ENCODE peak calls at places on chromosomes 5 and 9, in four cellular contexts. H, M, W and R are unnamed samples.

GRCh38 chr9:136564379-136564988 is 18.6 kb upstream of the NOTCH1 start:
- DNase-seq in H (no peak), M (peak), W (peak), R (no peak)

GRCh38 chr5:42108468-42108867 is 183.4 kb downstream of the FBXO4 start:
- DNase-seq in H (peak), M (no peak), W (no peak), R (no peak)

GRCh38 chr5:142984016-142984415 is 213.8 kb downstream of the ARHGAP26 start:
- DNase-seq in H (no peak), M (no peak), W (no peak), R (no peak)

GRCh38 chr5:28408186-28408585 is 1369.8 kb upstream of the CDH9 start:
- DNase-seq in H (no peak), M (no peak), W (no peak), R (peak)

GRCh38 chr5:60514152-60514551 is 185.8 kb downstream of the DEPDC1B start:
- DNase-seq in H (no peak), M (no peak), W (no peak), R (no peak)

GRCh38 chr9:126319651-126320050 is 7.0 kb upstream of the MVB12B start:
- DNase-seq in H (peak), M (no peak), W (no peak), R (no peak)

GRCh38 chr5:53350991-53351770 is 129.2 kb upstream of the FST start:
- DNase-seq in H (no peak), M (no peak), W (peak), R (no peak)

GRCh38 chr9:118094387-118094786 is 390.2 kb downstream of the TLR4 start:
- DNase-seq in H (no peak), M (no peak), W (no peak), R (no peak)

GRCh38 chr5:134177197-134178171 is 734 bp upstream of the SKP1 start:
- DNase-seq in H (peak), M (peak), W (peak), R (peak)

GRCh38 chr5:139789116-139789844 is 6.3 kb upstream of the PSD2 start:
- DNase-seq in H (no peak), M (no peak), W (no peak), R (no peak)

GRCh38 chr5:116632890-116633289 is 58.3 kb upstream of the SEMA6A start:
- DNase-seq in H (no peak), M (no peak), W (no peak), R (no peak)

GRCh38 chr5:5424736-5425135 is 2.3 kb downstream of the ICE1 start:
- DNase-seq in H (no peak), M (no peak), W (peak), R (no peak)

GRCh38 chr9:12785251-12785880 is 10.5 kb downstream of the LURAP1L start:
- DNase-seq in H (no peak), M (no peak), W (peak), R (no peak)

GRCh38 chr9:129490583-129491485 is 130.1 kb downstream of the C9orf50 start:
- DNase-seq in H (no peak), M (no peak), W (peak), R (no peak)

GRCh38 chr5:106640511-106640910 is 1030.2 kb downstream of the EFNA5 start:
- DNase-seq in H (no peak), M (no peak), W (no peak), R (no peak)

GRCh38 chr5:168947212-168947868 is 353.6 kb downstream of the SLIT3 start:
- DNase-seq in H (peak), M (no peak), W (peak), R (peak)

GRCh38 chr5:138033275-138033808 is 463 bp upstream of the FAM13B start:
- DNase-seq in H (no peak), M (no peak), W (no peak), R (no peak)

GRCh38 chr9:34451545-34451944 is 6.8 kb downstream of the FAM219A start:
- DNase-seq in H (no peak), M (no peak), W (peak), R (no peak)

GRCh38 chr9:88976186-88976887 is 14.9 kb upstream of the S1PR3 start:
- DNase-seq in H (no peak), M (no peak), W (no peak), R (no peak)

GRCh38 chr9:114049453-114050225 is 28.5 kb downstream of the AMBP start:
- DNase-seq in H (no peak), M (no peak), W (no peak), R (no peak)

GRCh38 chr9:84070590-84070989 is 90.0 kb downstream of the RMI1 start:
- DNase-seq in H (no peak), M (no peak), W (peak), R (peak)

GRCh38 chr5:167835146-167835545 is 456.3 kb upstream of the WWC1 start:
- DNase-seq in H (no peak), M (no peak), W (no peak), R (no peak)

GRCh38 chr5:139210585-139210984 is 12.4 kb upstream of the SIL1 start:
- DNase-seq in H (no peak), M (no peak), W (no peak), R (no peak)

GRCh38 chr5:57408285-57408684 is 74.3 kb downstream of the ACTBL2 start:
- DNase-seq in H (no peak), M (no peak), W (no peak), R (no peak)

GRCh38 chr9:135743546-135744332 is 41.8 kb downstream of the KCNT1 start:
- DNase-seq in H (no peak), M (no peak), W (no peak), R (no peak)

GRCh38 chr9:35798658-35799366 is 7.4 kb downstream of the NPR2 start:
- DNase-seq in H (peak), M (no peak), W (peak), R (no peak)

GRCh38 chr9:6149315-6149714 is 66.3 kb upstream of the IL33 start:
- DNase-seq in H (no peak), M (no peak), W (no peak), R (no peak)

GRCh38 chr9:137234055-137234697 is 3.5 kb downstream of the SLC34A3 start:
- DNase-seq in H (no peak), M (no peak), W (peak), R (no peak)

GRCh38 chr5:59698774-59699173 is 194.8 kb downstream of the PDE4D start:
- DNase-seq in H (no peak), M (no peak), W (no peak), R (no peak)

GRCh38 chr9:108580021-108580439 is 275.8 kb downstream of the ACTL7B start:
- DNase-seq in H (peak), M (no peak), W (no peak), R (peak)

GRCh38 chr9:71364196-71364955 is 243.0 kb upstream of the TRPM3 start:
- DNase-seq in H (no peak), M (no peak), W (no peak), R (no peak)

GRCh38 chr5:98927988-98928801 is 612 bp downstream of the CHD1 start:
- DNase-seq in H (peak), M (no peak), W (peak), R (peak)

GRCh38 chr5:98179791-98180755 is 593.4 kb upstream of the RGMB start:
- DNase-seq in H (no peak), M (no peak), W (no peak), R (no peak)

GRCh38 chr9:114334490-114334889 is 4.8 kb downstream of the ORM2 start:
- DNase-seq in H (no peak), M (no peak), W (no peak), R (no peak)

GRCh38 chr9:136926749-136927148 is 17.8 kb downstream of the FBXW5 start:
- DNase-seq in H (no peak), M (no peak), W (no peak), R (no peak)

GRCh38 chr5:37844004-37844403 is 4.2 kb upstream of the GDNF start:
- DNase-seq in H (no peak), M (no peak), W (no peak), R (no peak)

DNA sequence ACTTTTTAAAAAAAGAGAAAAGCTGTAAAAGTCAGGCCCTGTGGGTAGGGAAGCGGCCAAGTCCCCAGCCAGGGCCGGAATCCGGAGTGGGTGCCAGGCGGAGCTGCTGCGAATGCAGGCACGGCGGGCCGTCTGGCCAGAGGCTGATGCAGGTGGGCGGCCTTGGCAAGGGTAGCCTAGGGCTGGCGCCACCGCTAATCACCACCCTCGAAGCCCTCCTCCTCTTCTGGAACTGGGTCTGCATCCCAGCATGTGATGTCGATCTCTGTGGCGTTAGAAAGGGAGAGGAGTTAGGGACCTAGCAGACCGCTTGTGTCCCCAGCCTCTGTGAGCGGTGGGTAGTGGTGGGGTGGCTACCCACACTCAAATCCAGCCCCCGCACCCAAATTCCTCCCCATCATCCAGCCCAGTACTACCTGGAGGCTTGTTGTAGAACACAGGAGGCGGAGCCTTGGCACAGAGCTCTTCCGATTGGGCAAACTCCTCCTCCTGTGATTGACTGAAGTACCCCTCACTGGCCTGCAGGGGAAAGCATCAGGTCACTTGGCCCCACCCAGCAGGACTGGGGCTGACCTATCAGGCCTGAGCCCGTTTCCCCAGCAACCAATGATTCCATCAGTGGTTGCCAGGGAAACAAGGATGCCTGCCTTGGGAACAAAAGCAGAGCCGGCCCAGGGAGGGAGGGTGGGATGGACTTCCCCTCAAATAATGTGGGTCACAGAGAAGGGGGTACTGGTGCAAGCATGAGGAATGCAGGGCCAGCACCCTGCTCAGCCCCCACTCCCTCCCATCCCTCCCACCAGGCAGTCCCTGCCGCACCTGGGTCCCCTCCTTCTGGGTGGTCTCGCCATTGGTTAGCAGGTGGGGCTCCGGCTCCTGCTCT is 10.9 kb downstream of the PRR7 start:
- DNase-seq in H (peak), M (peak), W (peak), R (peak)
- H3K27ac ChIP-seq in H (peak), M (no peak), W (no peak), R (no peak)

GRCh38 chr5:145915970-145916638 is 20.3 kb upstream of the SH3RF2 start:
- DNase-seq in H (no peak), M (no peak), W (no peak), R (no peak)
- TF ChIP-seq REST in H (no peak), M (no peak), W (no peak), R (no peak)

DNA sequence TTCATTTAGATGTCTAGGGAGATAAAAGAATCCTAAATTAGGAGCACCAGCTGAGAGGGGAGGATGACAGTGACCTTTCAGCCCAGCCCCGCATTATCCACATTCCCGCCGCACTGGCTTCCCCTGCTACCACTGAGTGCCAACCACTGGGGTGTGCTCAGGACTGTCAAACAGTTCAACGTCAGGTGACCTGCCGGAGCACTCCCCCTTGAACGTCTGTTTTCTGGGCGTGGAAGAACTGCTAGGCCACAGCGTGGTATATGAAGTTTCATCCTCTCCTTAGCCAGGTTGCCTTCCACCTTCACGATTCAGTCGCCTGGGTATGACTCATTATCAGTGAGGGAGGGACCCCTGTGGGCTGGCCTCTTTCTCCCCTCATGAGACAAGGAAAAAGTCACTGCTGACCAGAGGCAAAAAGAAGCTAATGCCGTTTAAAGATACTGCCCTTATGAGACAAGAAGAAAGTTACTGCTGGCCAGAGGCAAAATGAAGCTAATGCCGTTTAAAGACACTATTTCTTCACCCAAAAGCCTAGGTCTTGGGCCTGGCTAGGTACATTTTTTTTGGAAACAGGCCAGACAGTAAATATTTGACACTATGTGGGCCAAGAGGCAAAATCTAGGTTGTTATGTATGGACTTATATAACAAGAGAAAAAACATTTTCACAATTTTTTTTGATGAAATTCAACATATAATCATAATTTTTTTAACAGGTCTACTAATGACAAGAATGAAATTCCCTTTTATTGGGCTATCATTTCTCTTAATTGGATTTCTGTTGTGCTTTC is 4.6 kb downstream of the NMRK1 start:
- DNase-seq in H (peak), M (no peak), W (peak), R (no peak)
- TF ChIP-seq USF2 in H (peak), M (no peak), W (peak), R (no peak)

DNA sequence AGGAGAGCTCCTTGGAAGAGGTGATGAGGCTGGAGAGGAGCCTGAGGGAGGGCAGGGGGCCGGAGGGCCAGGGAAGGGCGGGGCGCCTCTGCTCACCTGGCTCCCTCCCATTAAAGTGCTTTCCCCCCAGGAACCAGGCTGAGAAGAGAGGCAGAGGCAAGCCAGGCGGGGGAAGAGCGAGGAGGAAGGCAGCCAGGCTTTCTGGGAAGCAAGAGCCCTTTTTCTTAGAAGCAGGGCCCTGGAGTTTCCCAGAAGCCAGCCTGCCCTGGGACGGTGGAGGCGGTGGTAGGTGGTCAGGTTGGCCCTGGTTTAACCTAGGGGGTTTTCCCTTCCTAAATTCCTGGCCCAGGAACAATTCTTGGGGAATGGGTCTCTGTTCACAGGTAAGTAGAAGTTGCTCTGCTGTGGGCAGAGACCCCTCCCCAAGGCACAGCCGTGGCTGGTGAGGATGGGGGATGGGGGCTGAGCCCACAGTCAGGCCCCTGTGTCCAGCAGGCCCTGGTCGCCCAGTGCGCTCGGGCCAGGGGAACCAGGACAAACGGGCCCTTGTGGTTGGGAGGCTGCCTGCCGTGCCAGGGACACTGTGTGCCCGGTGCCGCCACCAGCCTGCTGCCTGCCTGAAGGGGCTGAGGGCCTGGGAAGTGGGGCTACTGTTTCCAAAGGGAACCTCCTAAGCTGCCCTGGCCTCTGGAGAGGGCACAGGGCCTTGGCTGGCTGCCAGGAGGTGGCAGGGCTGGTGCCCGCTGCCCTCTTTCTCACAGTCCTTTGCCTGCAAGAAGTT is 16.6 kb upstream of the RALGDS start:
- DNase-seq in H (no peak), M (no peak), W (peak), R (no peak)
- H3K27ac ChIP-seq in H (no peak), M (no peak), W (peak), R (no peak)

GRCh38 chr9:76166436-76166959 is 227.7 kb downstream of the RFK start:
- DNase-seq in H (no peak), M (no peak), W (no peak), R (no peak)
- TF ChIP-seq REST in H (no peak), M (no peak), W (no peak), R (no peak)